ENCODE peak calls at places on chromosome 9, in ten cellular contexts. T, B, A, J, O, F, I, Y, H and M are unnamed samples.

GRCh38 chr9:38246833-38247232 is 145.7 kb upstream of the ALDH1B1 start:
- DNase-seq in J (no peak), Y (no peak), H (no peak), A (no peak), O (no peak), T (no peak), F (no peak), B (no peak), I (no peak), M (no peak)

GRCh38 chr9:69582544-69583297 is 89.5 kb downstream of the APBA1 start:
- DNase-seq in H (no peak), T (peak), F (no peak), B (no peak), I (no peak), A (no peak), O (no peak), J (no peak), Y (peak), M (peak)

GRCh38 chr9:130185494-130186005 is 13.3 kb downstream of the NCS1 start:
- DNase-seq in A (no peak), T (no peak), B (no peak), I (no peak), J (no peak), O (no peak), Y (no peak), F (no peak), H (no peak), M (no peak)

GRCh38 chr9:110891760-110892159 is 146.5 kb downstream of the LPAR1 start:
- DNase-seq in T (peak), J (no peak), I (no peak), A (no peak), O (no peak), B (no peak), Y (no peak), F (no peak), H (no peak), M (no peak)

GRCh38 chr9:126499005-126499910 is 114.5 kb upstream of the LMX1B start:
- DNase-seq in F (peak), O (no peak), A (no peak), J (no peak), I (peak), H (no peak), Y (no peak), T (peak), B (no peak), M (no peak)

GRCh38 chr9:127122176-127123151 is at the start of gene ANGPTL2:
- DNase-seq in O (no peak), A (no peak), Y (peak), F (no peak), I (peak), B (peak), J (peak), T (peak), H (peak), M (no peak)

GRCh38 chr9:134373269-134373668 is 47.0 kb downstream of the RXRA start:
- DNase-seq in J (no peak), I (no peak), H (no peak), F (no peak), T (no peak), Y (no peak), B (no peak), A (no peak), O (no peak), M (no peak)

GRCh38 chr9:130112244-130113151 is 58.8 kb downstream of the GPR107 start:
- DNase-seq in B (no peak), H (no peak), F (no peak), J (no peak), T (no peak), I (no peak), Y (no peak), A (no peak), O (no peak), M (no peak)

GRCh38 chr9:125755340-125755739 is 8.2 kb downstream of the PBX3 start:
- DNase-seq in J (no peak), F (no peak), Y (no peak), O (no peak), T (no peak), A (no peak), H (no peak), B (no peak), I (no peak), M (no peak)

GRCh38 chr9:126842220-126842842 is 18.1 kb upstream of the ZBTB34 start:
- DNase-seq in I (no peak), T (no peak), F (no peak), J (no peak), O (no peak), H (no peak), B (no peak), A (no peak), Y (no peak), M (no peak)

GRCh38 chr9:121573717-121574485 is 74.3 kb upstream of the GGTA1 start:
- DNase-seq in H (no peak), J (no peak), I (no peak), B (no peak), T (no peak), O (no peak), Y (no peak), F (no peak), A (no peak), M (no peak)

GRCh38 chr9:5531251-5531972 is 21.1 kb downstream of the PDCD1LG2 start:
- DNase-seq in H (no peak), J (no peak), O (no peak), F (no peak), A (no peak), Y (no peak), I (no peak), B (no peak), T (no peak), M (no peak)

GRCh38 chr9:135975834-135976233 is 14.7 kb upstream of the UBAC1 start:
- DNase-seq in T (no peak), F (no peak), A (no peak), H (no peak), Y (no peak), J (no peak), B (no peak), O (no peak), I (no peak), M (no peak)

GRCh38 chr9:34430843-34431437 is 27.4 kb downstream of the FAM219A start:
- DNase-seq in O (peak), Y (peak), T (peak), I (peak), B (peak), A (no peak), F (no peak), H (peak), J (peak), M (peak)

GRCh38 chr9:13967493-13967892 is 346.4 kb downstream of the NFIB start:
- DNase-seq in F (no peak), J (no peak), Y (no peak), A (no peak), T (no peak), H (no peak), O (peak), B (no peak), I (no peak), M (no peak)